ENCODE peak calls at places on chromosomes 12 and 14, in six cellular contexts. F, I, V, H, T and Z are unnamed samples.

GRCh38 chr14:57378661-57379060 is 11.7 kb upstream of the NAA30 start:
- DNase-seq in V (no peak), T (no peak), I (no peak), H (no peak), F (no peak), Z (no peak)

GRCh38 chr12:2288875-2289274 is 236.1 kb downstream of the CACNA1C start:
- DNase-seq in H (no peak), T (no peak), F (no peak), I (peak), V (no peak), Z (no peak)

GRCh38 chr12:77120156-77120555 is 54.8 kb upstream of the E2F7 start:
- DNase-seq in T (no peak), V (no peak), H (no peak), F (no peak), I (peak), Z (no peak)

GRCh38 chr12:104049278-104050257 is at the start of gene GLT8D2:
- DNase-seq in H (no peak), T (peak), V (peak), I (peak), F (no peak), Z (no peak)

GRCh38 chr12:119308743-119309456 is 25.6 kb upstream of the CCDC60 start:
- DNase-seq in I (no peak), H (no peak), V (no peak), T (no peak), F (no peak), Z (no peak)

GRCh38 chr12:28961948-28962384 is 187.1 kb upstream of the FAR2 start:
- DNase-seq in F (no peak), H (no peak), V (no peak), T (no peak), I (no peak), Z (no peak)

GRCh38 chr12:128643106-128643651 is 180.6 kb downstream of the SLC15A4 start:
- DNase-seq in F (no peak), T (no peak), I (no peak), H (no peak), V (no peak), Z (no peak)

GRCh38 chr14:86961106-86961716 is 1031.8 kb downstream of the GALC start:
- DNase-seq in I (peak), F (no peak), T (no peak), H (no peak), V (no peak), Z (no peak)

GRCh38 chr12:27975222-27976136 is 2.9 kb upstream of the PTHLH start:
- DNase-seq in V (no peak), I (peak), H (no peak), F (no peak), T (no peak), Z (peak)

GRCh38 chr12:93989913-93990312 is 158.5 kb upstream of the PLXNC1 start:
- DNase-seq in F (no peak), V (no peak), T (no peak), H (no peak), I (no peak), Z (no peak)

GRCh38 chr12:4293942-4294505 is 20.5 kb downstream of the CCND2 start:
- DNase-seq in I (no peak), H (no peak), F (no peak), T (no peak), V (no peak), Z (no peak)

GRCh38 chr14:22039938-22040780 is 366.5 kb upstream of the OR4E1 start:
- DNase-seq in I (no peak), V (no peak), F (no peak), H (no peak), T (no peak), Z (no peak)

GRCh38 chr14:26484562-26484961 is 113.3 kb downstream of the NOVA1 start:
- DNase-seq in V (no peak), F (no peak), I (no peak), T (no peak), H (no peak), Z (no peak)

GRCh38 chr14:68951051-68951797 is 27.9 kb downstream of the ACTN1 start:
- DNase-seq in H (no peak), V (peak), F (no peak), T (peak), I (peak), Z (no peak)

GRCh38 chr14:64232095-64232830 is 61.9 kb downstream of the ESR2 start:
- DNase-seq in T (no peak), H (no peak), F (peak), I (peak), V (no peak), Z (no peak)

GRCh38 chr12:24979971-24980730 is 31.2 kb upstream of the BCAT1 start:
- DNase-seq in V (no peak), T (no peak), I (no peak), F (no peak), H (no peak), Z (no peak)

GRCh38 chr14:24895243-24895583 is 154.7 kb downstream of the STXBP6 start:
- DNase-seq in T (no peak), I (peak), H (no peak), F (no peak), V (no peak), Z (no peak)

GRCh38 chr12:55931780-55932545 is 1.0 kb downstream of the DGKA start:
- DNase-seq in F (no peak), H (no peak), V (peak), I (peak), T (peak), Z (peak)

GRCh38 chr14:91369628-91370445 is 47.8 kb downstream of the CCDC88C start:
- DNase-seq in H (no peak), F (no peak), T (no peak), I (no peak), V (no peak), Z (peak)

GRCh38 chr12:8081228-8081920 is 700 bp upstream of the NECAP1 start:
- DNase-seq in F (no peak), V (no peak), I (no peak), T (peak), H (no peak), Z (no peak)

GRCh38 chr12:42630323-42630722 is 40.8 kb upstream of the PRICKLE1 start:
- DNase-seq in V (no peak), F (no peak), I (no peak), H (no peak), T (no peak), Z (no peak)

GRCh38 chr12:30594509-30594908 is 101.2 kb downstream of the IPO8 start:
- DNase-seq in I (no peak), T (no peak), F (no peak), H (no peak), V (no peak), Z (no peak)

GRCh38 chr12:118513554-118513953 is 137.2 kb downstream of the SUDS3 start:
- DNase-seq in T (no peak), I (no peak), H (no peak), V (no peak), F (no peak), Z (no peak)

GRCh38 chr14:61147369-61147897 is 133.7 kb downstream of the TMEM30B start:
- DNase-seq in V (no peak), H (no peak), T (no peak), I (no peak), F (peak), Z (no peak)

GRCh38 chr12:110743571-110744093 is 941 bp upstream of the PPP1CC start:
- DNase-seq in H (no peak), F (no peak), V (peak), T (peak), I (no peak), Z (no peak)

GRCh38 chr12:79662046-79662811 is 28.5 kb downstream of the PAWR start:
- DNase-seq in H (no peak), T (no peak), I (peak), V (no peak), F (no peak), Z (no peak)

GRCh38 chr14:55807059-55807499 is 227.1 kb downstream of the KTN1 start:
- DNase-seq in F (no peak), T (peak), I (peak), H (peak), V (peak), Z (no peak)

GRCh38 chr14:22319526-22320352 is 269.3 kb downstream of the DAD1 start:
- DNase-seq in I (peak), F (no peak), T (peak), V (no peak), H (no peak), Z (peak)

GRCh38 chr12:53048033-53048779 is 1.7 kb upstream of the TNS2 start:
- DNase-seq in F (no peak), T (peak), V (peak), I (peak), H (no peak), Z (no peak)

GRCh38 chr12:132319359-132319950 is 9.9 kb downstream of the GALNT9 start:
- DNase-seq in T (no peak), H (no peak), V (no peak), I (no peak), F (no peak), Z (no peak)

GRCh38 chr12:94689002-94689645 is 38.8 kb upstream of the TMCC3 start:
- DNase-seq in V (no peak), T (no peak), F (no peak), H (no peak), I (peak), Z (peak)

GRCh38 chr12:22312336-22312735 is 22.2 kb downstream of the ST8SIA1 start:
- DNase-seq in T (peak), F (no peak), H (no peak), I (peak), V (no peak), Z (no peak)

GRCh38 chr12:112979281-112979680 is 962 bp downstream of the OAS2 start:
- DNase-seq in F (no peak), T (no peak), H (no peak), I (no peak), V (no peak), Z (peak)

GRCh38 chr12:94046626-94047410 is 101.6 kb upstream of the PLXNC1 start:
- DNase-seq in I (no peak), T (no peak), V (no peak), F (no peak), H (no peak), Z (no peak)

GRCh38 chr14:100872241-100872640 is 31.3 kb downstream of the RTL1 start:
- DNase-seq in F (no peak), T (no peak), H (no peak), I (peak), V (peak), Z (no peak)

GRCh38 chr14:20681348-20682126 is 2.8 kb upstream of the RNASE4 start:
- DNase-seq in T (peak), I (peak), V (peak), F (no peak), H (peak), Z (peak)

GRCh38 chr14:70064111-70064885 is 124.5 kb downstream of the SLC8A3 start:
- DNase-seq in F (no peak), I (no peak), T (no peak), V (no peak), H (no peak), Z (no peak)

GRCh38 chr14:75982724-75983358 is 1.0 kb upstream of the TGFB3 start:
- DNase-seq in H (no peak), I (peak), F (no peak), T (peak), V (peak), Z (no peak)

GRCh38 chr12:26832817-26833691 is at the start of gene ITPR2:
- DNase-seq in V (peak), I (peak), H (peak), T (peak), F (no peak), Z (peak)

GRCh38 chr12:109710747-109711595 is 2.7 kb upstream of the FAM222A start:
- DNase-seq in T (no peak), V (no peak), H (no peak), I (no peak), F (peak), Z (no peak)

GRCh38 chr12:109708939-109709338 is 4.7 kb upstream of the FAM222A start:
- DNase-seq in H (no peak), T (no peak), F (no peak), V (no peak), I (no peak), Z (no peak)

GRCh38 chr12:109711596-109712461 is 1.8 kb upstream of the FAM222A start:
- DNase-seq in H (no peak), V (no peak), T (no peak), F (no peak), I (no peak), Z (no peak)

GRCh38 chr12:109710279-109710746 is 3.3 kb upstream of the FAM222A start:
- DNase-seq in I (no peak), H (no peak), F (no peak), T (no peak), V (no peak), Z (no peak)

GRCh38 chr12:109709401-109710278 is 4.0 kb upstream of the FAM222A start:
- DNase-seq in F (no peak), T (no peak), H (no peak), V (no peak), I (no peak), Z (no peak)
- TF ChIP-seq CTCF in F (no peak), T (no peak), H (no peak), V (no peak), I (no peak), Z (no peak)

GRCh38 chr14:96039633-96040311 is 610 bp downstream of the C14orf132 start:
- DNase-seq in F (no peak), I (peak), H (no peak), T (no peak), V (peak), Z (peak)
- TF ChIP-seq CTCF in F (peak), I (no peak), H (no peak), T (no peak), V (peak), Z (no peak)

DNA sequence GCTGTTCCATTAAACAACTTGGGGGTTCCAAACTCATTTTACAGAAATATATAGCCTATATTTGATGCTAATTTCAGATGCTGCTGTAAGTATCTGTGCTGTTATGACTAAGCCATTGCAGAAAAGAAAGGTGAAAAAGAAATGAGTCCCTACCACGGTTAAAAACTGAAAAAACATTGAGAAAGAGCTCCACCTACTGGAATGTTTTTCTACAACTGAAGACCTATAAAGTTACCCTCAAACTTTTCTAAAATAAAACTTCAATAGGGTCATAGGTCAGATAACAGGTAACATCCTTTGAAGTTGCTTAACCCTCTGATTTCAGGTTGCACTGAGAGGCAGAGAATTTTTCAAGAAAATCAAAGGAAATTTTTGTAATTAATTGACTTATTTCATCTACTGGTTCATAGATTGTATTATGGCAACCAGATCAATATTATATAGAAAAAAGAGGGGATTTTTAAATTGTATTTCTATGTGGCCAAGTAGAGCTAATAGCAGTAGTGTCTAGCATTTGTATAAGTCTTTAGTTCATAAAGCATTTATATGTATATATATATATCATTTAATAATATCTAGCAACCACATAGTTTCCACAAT is 279.9 kb downstream of the RPS29 start:
- DNase-seq in I (peak), T (no peak), F (no peak), V (no peak), H (no peak), Z (peak)
- TF ChIP-seq CTCF in I (peak), T (peak), F (no peak), V (peak), H (no peak), Z (no peak)

DNA sequence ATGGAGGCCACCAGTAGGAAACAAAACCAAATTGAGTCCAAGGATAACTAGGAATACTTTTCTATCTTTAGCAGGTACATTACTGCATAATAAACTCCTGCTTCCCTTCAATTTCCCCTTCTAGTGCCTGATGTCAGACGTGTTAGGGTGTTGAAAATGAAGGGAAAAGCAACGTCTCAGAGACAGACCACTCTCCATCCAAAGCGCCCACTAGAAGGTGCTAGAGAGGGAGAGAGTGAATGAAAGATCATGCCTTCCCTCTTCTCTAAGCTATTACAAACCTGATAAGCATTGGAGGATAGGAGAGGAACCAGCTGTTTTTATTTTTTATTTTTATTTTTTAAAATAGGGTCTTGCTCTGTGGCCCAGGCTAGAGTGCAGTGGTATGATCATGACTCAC is 64.1 kb downstream of the ZNF641 start:
- DNase-seq in V (no peak), I (no peak), H (no peak), F (no peak), T (peak), Z (peak)
- TF ChIP-seq CTCF in V (peak), I (peak), H (no peak), F (peak), T (no peak), Z (peak)

DNA sequence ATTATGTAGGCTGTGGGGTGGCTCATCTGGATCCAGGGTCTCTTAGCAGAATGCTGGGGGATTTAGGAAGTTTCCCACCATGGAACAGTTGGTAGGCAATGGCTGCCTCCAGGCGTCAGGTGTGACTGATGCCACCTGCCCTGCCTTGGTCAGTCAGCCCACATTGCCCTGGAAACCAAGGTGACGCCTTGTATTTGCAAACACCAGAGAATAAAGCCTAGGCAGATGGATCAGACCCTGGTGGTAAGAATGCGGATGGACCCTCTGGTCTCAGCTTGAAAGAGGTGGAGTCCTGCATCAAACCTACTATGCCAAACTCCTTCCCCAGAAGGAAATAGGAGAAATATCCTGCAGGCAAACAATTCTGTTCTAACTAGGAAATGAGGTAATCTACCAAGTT is 38.2 kb downstream of the NCKAP5L start:
- DNase-seq in I (no peak), V (no peak), F (no peak), H (no peak), T (no peak), Z (no peak)
- TF ChIP-seq CTCF in I (no peak), V (no peak), F (no peak), H (no peak), T (no peak), Z (no peak)